ENCODE peak calls at places on chromosomes 12 and 14, in ten cellular contexts. F, N, Z, E, T, G, B, L, W and P are unnamed samples.
A peak's percentile ranks its signal among the peaks of the same experiment; 100 is the strongest.

GRCh38 chr14:22850944-22851790 is 14.8 kb downstream of the MMP14 start:
- DNase-seq in F (peak; percentile 90), N (no peak), Z (no peak), E (no peak), T (peak; percentile 72), G (peak; percentile 91), B (peak; percentile 95), L (no peak), W (no peak), P (peak; percentile 98)

GRCh38 chr12:104462931-104463339 is 6.2 kb downstream of the CHST11 start:
- DNase-seq in F (no peak), N (no peak), Z (no peak), E (peak; percentile 50), T (no peak), G (no peak), B (no peak), L (no peak), W (no peak), P (no peak)

GRCh38 chr12:101769865-101770264 is 30.6 kb upstream of the SYCP3 start:
- DNase-seq in F (no peak), N (no peak), Z (no peak), E (no peak), T (no peak), G (no peak), B (no peak), L (no peak), W (peak; percentile 68), P (no peak)

GRCh38 chr14:68397371-68397779 is 395.5 kb downstream of the ZFP36L1 start:
- DNase-seq in F (peak; percentile 83), N (no peak), Z (no peak), E (no peak), T (peak; percentile 59), G (no peak), B (no peak), L (no peak), W (no peak), P (peak; percentile 88)

GRCh38 chr14:68177728-68178127 is 358.1 kb downstream of the RAD51B start:
- DNase-seq in F (no peak), N (no peak), Z (no peak), E (no peak), T (no peak), G (no peak), B (no peak), L (no peak), W (no peak), P (no peak)

GRCh38 chr14:72024043-72024407 is 91.8 kb downstream of the RGS6 start:
- DNase-seq in F (no peak), N (no peak), Z (peak; percentile 59), E (peak; percentile 19), T (peak; percentile 65), G (peak; percentile 16), B (no peak), L (peak; percentile 60), W (no peak), P (no peak)

GRCh38 chr12:106837782-106838181 is 63.3 kb downstream of the RIC8B start:
- DNase-seq in F (no peak), N (no peak), Z (no peak), E (no peak), T (no peak), G (no peak), B (no peak), L (no peak), W (no peak), P (no peak)

GRCh38 chr12:124040286-124040685 is 67.3 kb downstream of the ZNF664 start:
- DNase-seq in F (no peak), N (no peak), Z (no peak), E (no peak), T (no peak), G (no peak), B (no peak), L (no peak), W (no peak), P (peak; percentile 42)

GRCh38 chr12:7019043-7019569 is 830 bp upstream of the LPCAT3 start:
- DNase-seq in F (no peak), N (no peak), Z (no peak), E (no peak), T (no peak), G (no peak), B (no peak), L (no peak), W (no peak), P (no peak)

GRCh38 chr12:86530996-86531655 is 274.9 kb upstream of the MGAT4C start:
- DNase-seq in F (no peak), N (no peak), Z (no peak), E (no peak), T (no peak), G (no peak), B (no peak), L (no peak), W (no peak), P (no peak)

GRCh38 chr12:109116611-109116949 is 193 bp downstream of the ACACB start:
- DNase-seq in F (no peak), N (no peak), Z (no peak), E (no peak), T (no peak), G (no peak), B (no peak), L (no peak), W (no peak), P (no peak)

GRCh38 chr12:89389755-89390661 is 37.7 kb upstream of the DUSP6 start:
- DNase-seq in F (no peak), N (no peak), Z (no peak), E (no peak), T (peak; percentile 40), G (no peak), B (no peak), L (no peak), W (no peak), P (no peak)

GRCh38 chr14:85252011-85252410 is 277.9 kb upstream of the FLRT2 start:
- DNase-seq in F (no peak), N (no peak), Z (no peak), E (no peak), T (no peak), G (no peak), B (peak; percentile 48), L (no peak), W (no peak), P (no peak)

GRCh38 chr12:25592725-25593495 is 39.8 kb upstream of the LMNTD1 start:
- DNase-seq in F (no peak), N (no peak), Z (no peak), E (no peak), T (no peak), G (no peak), B (no peak), L (no peak), W (no peak), P (no peak)

GRCh38 chr12:89351489-89352241 is 636 bp downstream of the DUSP6 start:
- DNase-seq in F (peak; percentile 77), N (no peak), Z (peak; percentile 80), E (peak; percentile 44), T (peak; percentile 54), G (peak; percentile 66), B (no peak), L (peak; percentile 67), W (peak; percentile 35), P (peak; percentile 66)

GRCh38 chr12:74108729-74109128 is 428.9 kb upstream of the ATXN7L3B start:
- DNase-seq in F (no peak), N (no peak), Z (no peak), E (no peak), T (no peak), G (no peak), B (no peak), L (no peak), W (no peak), P (no peak)

GRCh38 chr14:67999693-68000384 is 180.3 kb downstream of the RAD51B start:
- DNase-seq in F (no peak), N (no peak), Z (no peak), E (no peak), T (peak; percentile 17), G (no peak), B (peak; percentile 37), L (no peak), W (no peak), P (no peak)

GRCh38 chr12:106896603-106897002 is 59.1 kb upstream of the TMEM263 start:
- DNase-seq in F (no peak), N (no peak), Z (no peak), E (no peak), T (no peak), G (no peak), B (no peak), L (no peak), W (no peak), P (no peak)

GRCh38 chr14:63986789-63987533 is 134.2 kb downstream of the SYNE2 start:
- DNase-seq in F (no peak), N (no peak), Z (no peak), E (no peak), T (peak; percentile 30), G (no peak), B (peak; percentile 53), L (no peak), W (no peak), P (no peak)

GRCh38 chr14:106694638-106695393 is 1168.4 kb downstream of the TMEM121 start:
- DNase-seq in F (no peak), N (peak; percentile 55), Z (peak; percentile 80), E (peak; percentile 82), T (no peak), G (peak; percentile 15), B (no peak), L (no peak), W (peak; percentile 17), P (peak; percentile 63)

GRCh38 chr14:62800577-62800976 is 244.7 kb downstream of the KCNH5 start:
- DNase-seq in F (no peak), N (no peak), Z (no peak), E (no peak), T (no peak), G (no peak), B (no peak), L (no peak), W (peak; percentile 31), P (no peak)

GRCh38 chr12:8907513-8907912 is 6.8 kb upstream of the PHC1 start:
- DNase-seq in F (no peak), N (no peak), Z (no peak), E (no peak), T (no peak), G (no peak), B (no peak), L (no peak), W (no peak), P (no peak)

GRCh38 chr14:103868242-103868897 is 21.0 kb upstream of the PPP1R13B start:
- DNase-seq in F (no peak), N (no peak), Z (no peak), E (no peak), T (no peak), G (peak; percentile 22), B (no peak), L (no peak), W (no peak), P (no peak)

GRCh38 chr14:64875350-64875749 is 4.4 kb downstream of the SPTB start:
- DNase-seq in F (no peak), N (no peak), Z (no peak), E (no peak), T (no peak), G (no peak), B (no peak), L (no peak), W (no peak), P (no peak)